ENCODE peak calls at places on chromosome 2, in five cellular contexts. One of them, this sample, is unnamed.

GRCh38 chr2:221641181-221641871 is 69.2 kb upstream of the EPHA4 start:
- DNase-seq in K562: no peak
- DNase-seq in HepG2: no peak
- DNase-seq in H1: no peak
- DNase-seq in GM12878: no peak
- DNase-seq in this sample: no peak

GRCh38 chr2:39902103-39902502 is 123.0 kb upstream of the THUMPD2 start:
- DNase-seq in K562: no peak
- DNase-seq in HepG2: no peak
- DNase-seq in H1: no peak
- DNase-seq in GM12878: no peak
- DNase-seq in this sample: no peak

GRCh38 chr2:165682546-165682945 is 111.5 kb downstream of the GALNT3 start:
- DNase-seq in K562: no peak
- DNase-seq in HepG2: no peak
- DNase-seq in H1: no peak
- DNase-seq in GM12878: no peak
- DNase-seq in this sample: no peak

GRCh38 chr2:135451966-135452365 is 79.1 kb downstream of the ZRANB3 start:
- DNase-seq in K562: no peak
- DNase-seq in HepG2: no peak
- DNase-seq in H1: no peak
- DNase-seq in GM12878: no peak
- DNase-seq in this sample: no peak

GRCh38 chr2:181585732-181586131 is 71.2 kb downstream of the CERKL start:
- DNase-seq in K562: no peak
- DNase-seq in HepG2: no peak
- DNase-seq in H1: no peak
- DNase-seq in GM12878: no peak
- DNase-seq in this sample: no peak

GRCh38 chr2:3966470-3966869 is 263.1 kb downstream of the DCDC2C start:
- DNase-seq in K562: no peak
- DNase-seq in HepG2: no peak
- DNase-seq in H1: no peak
- DNase-seq in GM12878: no peak
- DNase-seq in this sample: no peak

GRCh38 chr2:163341426-163341825 is 394.4 kb downstream of the FIGN start:
- DNase-seq in K562: no peak
- DNase-seq in HepG2: no peak
- DNase-seq in H1: no peak
- DNase-seq in GM12878: no peak
- DNase-seq in this sample: no peak

GRCh38 chr2:15073639-15074038 is 441.1 kb downstream of the LRATD1 start:
- DNase-seq in K562: no peak
- DNase-seq in HepG2: no peak
- DNase-seq in H1: no peak
- DNase-seq in GM12878: no peak
- DNase-seq in this sample: no peak

GRCh38 chr2:83850071-83850725 is 608.9 kb downstream of the SUCLG1 start:
- DNase-seq in K562: no peak
- DNase-seq in HepG2: no peak
- DNase-seq in H1: no peak
- DNase-seq in GM12878: no peak
- DNase-seq in this sample: no peak

GRCh38 chr2:109264595-109265328 is 135.8 kb downstream of the SH3RF3 start:
- DNase-seq in K562: no peak
- DNase-seq in HepG2: peak; percentile 46
- DNase-seq in H1: no peak
- DNase-seq in GM12878: no peak
- DNase-seq in this sample: no peak

GRCh38 chr2:125479143-125479636 is 1176.8 kb upstream of the GYPC start:
- DNase-seq in K562: no peak
- DNase-seq in HepG2: no peak
- DNase-seq in H1: no peak
- DNase-seq in GM12878: no peak
- DNase-seq in this sample: no peak

GRCh38 chr2:37489536-37489935 is 145.1 kb downstream of the QPCT start:
- DNase-seq in K562: no peak
- DNase-seq in HepG2: no peak
- DNase-seq in H1: no peak
- DNase-seq in GM12878: no peak
- DNase-seq in this sample: no peak

GRCh38 chr2:230582851-230583283 is 129.8 kb upstream of the CAB39 start:
- DNase-seq in K562: no peak
- DNase-seq in HepG2: no peak
- DNase-seq in H1: no peak
- DNase-seq in GM12878: peak; percentile 88
- DNase-seq in this sample: no peak

GRCh38 chr2:101087638-101088037 is 63.5 kb downstream of the TBC1D8 start:
- DNase-seq in K562: no peak
- DNase-seq in HepG2: no peak
- DNase-seq in H1: no peak
- DNase-seq in GM12878: no peak
- DNase-seq in this sample: no peak

GRCh38 chr2:238988105-238988504 is 140.2 kb downstream of the TWIST2 start:
- DNase-seq in K562: no peak
- DNase-seq in HepG2: no peak
- DNase-seq in H1: no peak
- DNase-seq in GM12878: no peak
- DNase-seq in this sample: no peak

GRCh38 chr2:238987352-238987981 is 139.6 kb downstream of the TWIST2 start:
- DNase-seq in K562: no peak
- DNase-seq in HepG2: no peak
- DNase-seq in H1: no peak
- DNase-seq in GM12878: no peak
- DNase-seq in this sample: no peak

GRCh38 chr2:238985931-238986446 is 138.1 kb downstream of the TWIST2 start:
- DNase-seq in K562: no peak
- DNase-seq in HepG2: no peak
- DNase-seq in H1: no peak
- DNase-seq in GM12878: no peak
- DNase-seq in this sample: no peak

GRCh38 chr2:238986491-238987351 is 138.8 kb downstream of the TWIST2 start:
- DNase-seq in K562: no peak
- DNase-seq in HepG2: no peak
- DNase-seq in H1: no peak
- DNase-seq in GM12878: no peak
- DNase-seq in this sample: no peak

GRCh38 chr2:238985036-238985729 is 137.3 kb downstream of the TWIST2 start:
- DNase-seq in K562: no peak
- DNase-seq in HepG2: no peak
- DNase-seq in H1: no peak
- DNase-seq in GM12878: no peak
- DNase-seq in this sample: no peak
- TF ChIP-seq HDAC2 in K562: no peak
- TF ChIP-seq HDAC2 in HepG2: no peak
- TF ChIP-seq HDAC2 in H1: no peak
- TF ChIP-seq HDAC2 in GM12878: no peak
- TF ChIP-seq HDAC2 in this sample: no peak

DNA sequence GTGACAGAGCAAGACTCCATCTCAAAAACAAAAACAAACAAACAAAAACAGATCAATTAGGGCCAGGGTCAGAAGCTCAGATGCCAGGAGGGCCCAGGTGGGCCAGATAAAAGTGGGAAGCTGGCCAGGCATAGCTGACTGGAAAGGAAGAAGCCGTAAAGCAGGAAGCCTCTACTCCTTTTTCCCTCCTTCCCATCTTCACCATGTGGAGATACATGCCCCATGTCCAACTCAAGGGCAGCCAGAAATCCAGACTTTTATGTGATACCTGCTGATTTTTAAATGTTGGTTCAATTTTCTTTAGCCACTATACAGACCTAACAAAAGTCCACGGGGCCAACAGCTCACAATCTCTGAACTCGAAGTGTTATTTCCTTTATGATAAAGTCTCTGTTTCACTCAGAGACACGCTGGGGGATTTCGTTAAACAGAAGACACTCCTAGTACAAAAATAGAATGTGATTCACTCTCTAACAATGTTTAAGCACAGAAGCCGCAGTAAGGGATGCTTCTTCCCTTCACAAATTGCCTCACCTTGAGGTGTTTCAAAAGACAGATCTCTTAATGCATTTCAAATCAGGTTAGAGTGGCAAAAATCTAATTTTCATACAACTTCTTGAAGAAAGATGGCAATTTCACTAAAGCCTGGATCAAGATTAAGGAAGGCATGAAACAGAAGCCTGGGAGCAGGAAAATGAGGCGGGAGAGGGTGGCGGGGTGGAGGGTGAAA is 14.0 kb downstream of the TMEM247 start:
- DNase-seq in K562: no peak
- DNase-seq in HepG2: no peak
- DNase-seq in H1: no peak
- DNase-seq in GM12878: peak; percentile 64
- DNase-seq in this sample: peak; percentile 51
- TF ChIP-seq HDAC2 in K562: no peak
- TF ChIP-seq HDAC2 in HepG2: no peak
- TF ChIP-seq HDAC2 in H1: no peak
- TF ChIP-seq HDAC2 in GM12878: no peak
- TF ChIP-seq HDAC2 in this sample: no peak

GRCh38 chr2:205858781-205859478 is 176.6 kb downstream of the NRP2 start:
- DNase-seq in K562: no peak
- DNase-seq in HepG2: no peak
- DNase-seq in H1: no peak
- DNase-seq in GM12878: no peak
- DNase-seq in this sample: no peak

GRCh38 chr2:205857532-205857931 is 175.2 kb downstream of the NRP2 start:
- DNase-seq in K562: no peak
- DNase-seq in HepG2: no peak
- DNase-seq in H1: no peak
- DNase-seq in GM12878: no peak
- DNase-seq in this sample: no peak

GRCh38 chr2:205860146-205860545 is 177.8 kb downstream of the NRP2 start:
- DNase-seq in K562: no peak
- DNase-seq in HepG2: no peak
- DNase-seq in H1: no peak
- DNase-seq in GM12878: no peak
- DNase-seq in this sample: no peak

GRCh38 chr2:205864511-205864910 is 182.2 kb downstream of the NRP2 start:
- DNase-seq in K562: no peak
- DNase-seq in HepG2: no peak
- DNase-seq in H1: no peak
- DNase-seq in GM12878: no peak
- DNase-seq in this sample: no peak

GRCh38 chr2:205860847-205861246 is 178.5 kb downstream of the NRP2 start:
- DNase-seq in K562: no peak
- DNase-seq in HepG2: no peak
- DNase-seq in H1: no peak
- DNase-seq in GM12878: no peak
- DNase-seq in this sample: no peak
- TF ChIP-seq HDAC2 in K562: no peak
- TF ChIP-seq HDAC2 in HepG2: no peak
- TF ChIP-seq HDAC2 in H1: no peak
- TF ChIP-seq HDAC2 in GM12878: no peak
- TF ChIP-seq HDAC2 in this sample: no peak

DNA sequence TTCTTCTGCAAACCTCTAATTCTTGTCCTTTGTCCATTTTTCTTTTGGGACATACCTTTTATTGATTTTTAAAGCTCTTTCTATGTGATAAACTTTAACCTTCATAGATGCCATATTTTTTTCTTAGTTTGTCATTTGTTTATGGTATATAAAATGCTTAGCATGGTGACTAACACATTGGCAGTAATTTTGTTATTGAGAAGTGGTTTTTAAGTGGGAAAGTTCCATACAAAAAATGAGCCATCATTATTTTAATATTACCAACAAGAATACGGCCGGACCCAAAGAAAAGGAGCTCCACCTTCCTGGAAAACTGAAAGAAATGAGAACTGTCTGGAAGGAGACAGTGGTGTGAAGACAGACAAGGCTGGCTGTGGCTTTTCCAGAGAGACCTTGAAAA is 270.1 kb upstream of the SIX2 start:
- DNase-seq in K562: no peak
- DNase-seq in HepG2: no peak
- DNase-seq in H1: no peak
- DNase-seq in GM12878: no peak
- DNase-seq in this sample: no peak
- TF ChIP-seq HDAC2 in K562: no peak
- TF ChIP-seq HDAC2 in HepG2: no peak
- TF ChIP-seq HDAC2 in H1: no peak
- TF ChIP-seq HDAC2 in GM12878: no peak
- TF ChIP-seq HDAC2 in this sample: no peak

GRCh38 chr2:190466819-190467444 is 58.8 kb downstream of the MFSD6 start:
- DNase-seq in K562: no peak
- DNase-seq in HepG2: peak; percentile 62
- DNase-seq in H1: no peak
- DNase-seq in GM12878: no peak
- DNase-seq in this sample: no peak

GRCh38 chr2:190469770-190470169 is 61.6 kb downstream of the MFSD6 start:
- DNase-seq in K562: peak; percentile 35
- DNase-seq in HepG2: no peak
- DNase-seq in H1: no peak
- DNase-seq in GM12878: no peak
- DNase-seq in this sample: peak; percentile 40

GRCh38 chr2:190467575-190468083 is 59.5 kb downstream of the MFSD6 start:
- DNase-seq in K562: no peak
- DNase-seq in HepG2: no peak
- DNase-seq in H1: no peak
- DNase-seq in GM12878: no peak
- DNase-seq in this sample: no peak

GRCh38 chr2:190470256-190470826 is 62.2 kb downstream of the MFSD6 start:
- DNase-seq in K562: no peak
- DNase-seq in HepG2: no peak
- DNase-seq in H1: no peak
- DNase-seq in GM12878: no peak
- DNase-seq in this sample: no peak

GRCh38 chr2:190468814-190469569 is 60.8 kb downstream of the MFSD6 start:
- DNase-seq in K562: peak; percentile 58
- DNase-seq in HepG2: peak; percentile 40
- DNase-seq in H1: no peak
- DNase-seq in GM12878: no peak
- DNase-seq in this sample: peak; percentile 86
- TF ChIP-seq HDAC2 in K562: no peak
- TF ChIP-seq HDAC2 in HepG2: no peak
- TF ChIP-seq HDAC2 in H1: no peak
- TF ChIP-seq HDAC2 in GM12878: no peak
- TF ChIP-seq HDAC2 in this sample: no peak

GRCh38 chr2:67670704-67671300 is 273.7 kb downstream of the ETAA1 start:
- DNase-seq in K562: no peak
- DNase-seq in HepG2: peak; percentile 14
- DNase-seq in H1: no peak
- DNase-seq in GM12878: no peak
- DNase-seq in this sample: no peak
- TF ChIP-seq HDAC2 in K562: no peak
- TF ChIP-seq HDAC2 in HepG2: no peak
- TF ChIP-seq HDAC2 in H1: no peak
- TF ChIP-seq HDAC2 in GM12878: no peak
- TF ChIP-seq HDAC2 in this sample: no peak

This sample was measured in A549.